ENCODE peak calls at places on chromosomes 3 and 15, in ten cellular contexts. One of them, this sample, is unnamed.

GRCh38 chr3:129555176-129555575 is 12.2 kb downstream of the H1-8 start:
- DNase-seq in H9: no peak
- DNase-seq in amniotic stem cell: no peak
- DNase-seq in GM18507: no peak
- DNase-seq in dermis microvascular lymphatic vessel endothelial cell: no peak
- DNase-seq in stimulated activated CD8-positive, alpha-beta memory T cell treated with anti-CD3 and anti-CD28 coated beads, Interleukin-7, amount 100 ng/mL, for 1 hour: no peak
- DNase-seq in T-helper 22 cell: no peak
- DNase-seq in activated CD4-positive, alpha-beta T cell treated with anti-CD3 and anti-CD28 coated beads for 24 hours: no peak
- DNase-seq in activated T-cell treated with anti-CD3 and anti-CD28 coated beads for 1 hour: no peak
- DNase-seq in stimulated activated CD4-positive, alpha-beta T cell treated with anti-CD3 and anti-CD28 coated beads, Interleukin-1b, Interleukin-23, amount 100 ng/mL, for 24 hours: no peak
- DNase-seq in this sample: no peak

GRCh38 chr3:127699098-127699945 is 26.6 kb downstream of the ABTB1 start:
- DNase-seq in activated CD4-positive, alpha-beta T cell treated with anti-CD3 and anti-CD28 coated beads for 24 hours: no peak
- DNase-seq in H9: no peak
- DNase-seq in stimulated activated CD8-positive, alpha-beta memory T cell treated with anti-CD3 and anti-CD28 coated beads, Interleukin-7, amount 100 ng/mL, for 1 hour: no peak
- DNase-seq in T-helper 22 cell: no peak
- DNase-seq in GM18507: no peak
- DNase-seq in stimulated activated CD4-positive, alpha-beta T cell treated with anti-CD3 and anti-CD28 coated beads, Interleukin-1b, Interleukin-23, amount 100 ng/mL, for 24 hours: no peak
- DNase-seq in amniotic stem cell: no peak
- DNase-seq in activated T-cell treated with anti-CD3 and anti-CD28 coated beads for 1 hour: no peak
- DNase-seq in dermis microvascular lymphatic vessel endothelial cell: peak
- DNase-seq in this sample: no peak

GRCh38 chr15:84752700-84753099 is 4.3 kb downstream of the ZNF592 start:
- DNase-seq in stimulated activated CD8-positive, alpha-beta memory T cell treated with anti-CD3 and anti-CD28 coated beads, Interleukin-7, amount 100 ng/mL, for 1 hour: no peak
- DNase-seq in T-helper 22 cell: no peak
- DNase-seq in amniotic stem cell: no peak
- DNase-seq in activated CD4-positive, alpha-beta T cell treated with anti-CD3 and anti-CD28 coated beads for 24 hours: no peak
- DNase-seq in activated T-cell treated with anti-CD3 and anti-CD28 coated beads for 1 hour: no peak
- DNase-seq in dermis microvascular lymphatic vessel endothelial cell: peak
- DNase-seq in H9: no peak
- DNase-seq in stimulated activated CD4-positive, alpha-beta T cell treated with anti-CD3 and anti-CD28 coated beads, Interleukin-1b, Interleukin-23, amount 100 ng/mL, for 24 hours: no peak
- DNase-seq in GM18507: no peak
- DNase-seq in this sample: no peak

GRCh38 chr15:100120111-100120510 is 221.7 kb downstream of the ADAMTS17 start:
- DNase-seq in activated T-cell treated with anti-CD3 and anti-CD28 coated beads for 1 hour: no peak
- DNase-seq in GM18507: no peak
- DNase-seq in activated CD4-positive, alpha-beta T cell treated with anti-CD3 and anti-CD28 coated beads for 24 hours: no peak
- DNase-seq in dermis microvascular lymphatic vessel endothelial cell: no peak
- DNase-seq in stimulated activated CD8-positive, alpha-beta memory T cell treated with anti-CD3 and anti-CD28 coated beads, Interleukin-7, amount 100 ng/mL, for 1 hour: no peak
- DNase-seq in stimulated activated CD4-positive, alpha-beta T cell treated with anti-CD3 and anti-CD28 coated beads, Interleukin-1b, Interleukin-23, amount 100 ng/mL, for 24 hours: no peak
- DNase-seq in amniotic stem cell: no peak
- DNase-seq in H9: no peak
- DNase-seq in T-helper 22 cell: no peak
- DNase-seq in this sample: no peak

GRCh38 chr15:78778422-78778821 is 32.8 kb downstream of the ADAMTS7 start:
- DNase-seq in stimulated activated CD4-positive, alpha-beta T cell treated with anti-CD3 and anti-CD28 coated beads, Interleukin-1b, Interleukin-23, amount 100 ng/mL, for 24 hours: no peak
- DNase-seq in dermis microvascular lymphatic vessel endothelial cell: no peak
- DNase-seq in stimulated activated CD8-positive, alpha-beta memory T cell treated with anti-CD3 and anti-CD28 coated beads, Interleukin-7, amount 100 ng/mL, for 1 hour: no peak
- DNase-seq in GM18507: no peak
- DNase-seq in H9: no peak
- DNase-seq in activated T-cell treated with anti-CD3 and anti-CD28 coated beads for 1 hour: no peak
- DNase-seq in activated CD4-positive, alpha-beta T cell treated with anti-CD3 and anti-CD28 coated beads for 24 hours: no peak
- DNase-seq in amniotic stem cell: no peak
- DNase-seq in T-helper 22 cell: no peak
- DNase-seq in this sample: no peak

GRCh38 chr3:194296832-194297666 is 54.1 kb downstream of the CPN2 start:
- DNase-seq in GM18507: no peak
- DNase-seq in activated T-cell treated with anti-CD3 and anti-CD28 coated beads for 1 hour: no peak
- DNase-seq in stimulated activated CD8-positive, alpha-beta memory T cell treated with anti-CD3 and anti-CD28 coated beads, Interleukin-7, amount 100 ng/mL, for 1 hour: no peak
- DNase-seq in amniotic stem cell: no peak
- DNase-seq in dermis microvascular lymphatic vessel endothelial cell: peak
- DNase-seq in T-helper 22 cell: no peak
- DNase-seq in H9: peak
- DNase-seq in activated CD4-positive, alpha-beta T cell treated with anti-CD3 and anti-CD28 coated beads for 24 hours: no peak
- DNase-seq in stimulated activated CD4-positive, alpha-beta T cell treated with anti-CD3 and anti-CD28 coated beads, Interleukin-1b, Interleukin-23, amount 100 ng/mL, for 24 hours: no peak
- DNase-seq in this sample: peak

GRCh38 chr3:13348671-13349396 is 71.3 kb downstream of the NUP210 start:
- DNase-seq in stimulated activated CD8-positive, alpha-beta memory T cell treated with anti-CD3 and anti-CD28 coated beads, Interleukin-7, amount 100 ng/mL, for 1 hour: no peak
- DNase-seq in activated CD4-positive, alpha-beta T cell treated with anti-CD3 and anti-CD28 coated beads for 24 hours: no peak
- DNase-seq in T-helper 22 cell: no peak
- DNase-seq in dermis microvascular lymphatic vessel endothelial cell: no peak
- DNase-seq in H9: peak
- DNase-seq in amniotic stem cell: no peak
- DNase-seq in activated T-cell treated with anti-CD3 and anti-CD28 coated beads for 1 hour: no peak
- DNase-seq in GM18507: no peak
- DNase-seq in stimulated activated CD4-positive, alpha-beta T cell treated with anti-CD3 and anti-CD28 coated beads, Interleukin-1b, Interleukin-23, amount 100 ng/mL, for 24 hours: no peak
- DNase-seq in this sample: no peak

GRCh38 chr15:80693682-80694623 is 1.2 kb upstream of the ABHD17C start:
- DNase-seq in stimulated activated CD4-positive, alpha-beta T cell treated with anti-CD3 and anti-CD28 coated beads, Interleukin-1b, Interleukin-23, amount 100 ng/mL, for 24 hours: no peak
- DNase-seq in H9: no peak
- DNase-seq in GM18507: no peak
- DNase-seq in stimulated activated CD8-positive, alpha-beta memory T cell treated with anti-CD3 and anti-CD28 coated beads, Interleukin-7, amount 100 ng/mL, for 1 hour: no peak
- DNase-seq in dermis microvascular lymphatic vessel endothelial cell: peak
- DNase-seq in T-helper 22 cell: no peak
- DNase-seq in activated T-cell treated with anti-CD3 and anti-CD28 coated beads for 1 hour: no peak
- DNase-seq in amniotic stem cell: no peak
- DNase-seq in activated CD4-positive, alpha-beta T cell treated with anti-CD3 and anti-CD28 coated beads for 24 hours: no peak
- DNase-seq in this sample: no peak

GRCh38 chr3:58470363-58471024 is 21.4 kb upstream of the KCTD6 start:
- DNase-seq in H9: no peak
- DNase-seq in activated CD4-positive, alpha-beta T cell treated with anti-CD3 and anti-CD28 coated beads for 24 hours: no peak
- DNase-seq in stimulated activated CD4-positive, alpha-beta T cell treated with anti-CD3 and anti-CD28 coated beads, Interleukin-1b, Interleukin-23, amount 100 ng/mL, for 24 hours: no peak
- DNase-seq in T-helper 22 cell: no peak
- DNase-seq in dermis microvascular lymphatic vessel endothelial cell: no peak
- DNase-seq in activated T-cell treated with anti-CD3 and anti-CD28 coated beads for 1 hour: no peak
- DNase-seq in stimulated activated CD8-positive, alpha-beta memory T cell treated with anti-CD3 and anti-CD28 coated beads, Interleukin-7, amount 100 ng/mL, for 1 hour: no peak
- DNase-seq in amniotic stem cell: no peak
- DNase-seq in GM18507: no peak
- DNase-seq in this sample: no peak